ENCODE peak calls at places on chromosomes 7 and 10, in four cellular contexts. A is fibroblast of lung, H is breast epithelium, F is GM12864. K is an unnamed sample.
A peak's percentile ranks its signal among the peaks of the same experiment; 100 is the strongest.

GRCh38 chr10:120632936-120633335 is 175.9 kb downstream of the PLPP4 start:
- DNase-seq in H (no peak), F (no peak), A (no peak), K (no peak)

GRCh38 chr7:108384721-108385483 is 71.3 kb downstream of the NRCAM start:
- DNase-seq in H (no peak), A (no peak), F (no peak), K (no peak)

GRCh38 chr7:104156842-104157277 is 51.0 kb downstream of the ORC5 start:
- DNase-seq in F (peak; percentile 2), A (peak; percentile 54), H (no peak), K (peak; percentile 12)

GRCh38 chr7:148044173-148044572 is 546.4 kb upstream of the C7orf33 start:
- DNase-seq in F (no peak), A (no peak), H (no peak), K (no peak)

GRCh38 chr7:139647812-139648616 is 124.5 kb downstream of the CLEC2L start:
- DNase-seq in F (no peak), A (peak; percentile 30), H (no peak), K (no peak)

GRCh38 chr10:46550076-46550790 is 6.2 kb downstream of the GPRIN2 start:
- DNase-seq in A (no peak), F (no peak), H (no peak), K (no peak)

GRCh38 chr10:68208424-68209042 is 23.4 kb downstream of the ATOH7 start:
- DNase-seq in F (no peak), H (no peak), A (peak; percentile 81), K (peak; percentile 23)

GRCh38 chr10:126147866-126148578 is 240.3 kb downstream of the ADAM12 start:
- DNase-seq in H (no peak), F (no peak), A (peak; percentile 50), K (peak; percentile 63)

GRCh38 chr10:35416628-35417625 is 80.6 kb downstream of the CCNY start:
- DNase-seq in A (no peak), F (no peak), H (no peak), K (no peak)

DNA sequence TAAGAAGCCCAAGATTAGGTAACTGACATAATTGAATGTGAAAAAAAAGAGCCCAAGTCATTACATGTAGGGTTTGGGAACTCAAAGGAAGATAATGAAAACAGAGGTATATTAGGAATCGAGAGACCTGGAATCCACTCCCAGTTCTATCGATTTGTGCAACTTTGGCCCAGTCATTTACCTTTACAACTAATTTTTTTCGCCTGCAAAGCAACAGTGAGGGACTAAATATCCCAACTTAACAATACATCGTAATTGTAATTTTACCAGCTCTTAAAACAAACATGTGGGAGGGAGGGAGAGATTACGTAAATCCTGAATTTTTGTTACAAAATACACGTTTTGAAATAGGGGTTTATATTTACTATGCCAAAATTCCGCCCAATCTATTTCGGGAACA is 1.4 kb downstream of the MINDY3 start:
- DNase-seq in F (no peak), A (no peak), H (no peak), K (no peak)
- H3K4me3 ChIP-seq in F (peak overlapping the region; percentile 91), A (peak overlapping the region; percentile 77), H (peak overlapping the region; percentile 91), K (no peak overlapping the region)

GRCh38 chr10:52314822-52315552 is 906 bp downstream of the DKK1 start:
- DNase-seq in F (no peak), H (no peak), A (peak; percentile 42), K (no peak)

GRCh38 chr10:52318136-52318810 is 4.2 kb downstream of the DKK1 start:
- DNase-seq in H (no peak), F (no peak), A (peak; percentile 45), K (no peak)

GRCh38 chr10:52316005-52316404 is 1.9 kb downstream of the DKK1 start:
- DNase-seq in H (no peak), F (no peak), A (peak; percentile 20), K (no peak)

GRCh38 chr10:52314007-52314821 is at the start of gene DKK1:
- DNase-seq in F (no peak), H (peak; percentile 21), A (peak; percentile 79), K (peak; percentile 49)

GRCh38 chr10:52316500-52316899 is 2.4 kb downstream of the DKK1 start:
- DNase-seq in H (no peak), A (no peak), F (no peak), K (no peak)
- H3K4me3 ChIP-seq in H (peak overlapping the region; percentile 54), A (peak overlapping the region; percentile 10), F (no peak overlapping the region), K (no peak overlapping the region)

DNA sequence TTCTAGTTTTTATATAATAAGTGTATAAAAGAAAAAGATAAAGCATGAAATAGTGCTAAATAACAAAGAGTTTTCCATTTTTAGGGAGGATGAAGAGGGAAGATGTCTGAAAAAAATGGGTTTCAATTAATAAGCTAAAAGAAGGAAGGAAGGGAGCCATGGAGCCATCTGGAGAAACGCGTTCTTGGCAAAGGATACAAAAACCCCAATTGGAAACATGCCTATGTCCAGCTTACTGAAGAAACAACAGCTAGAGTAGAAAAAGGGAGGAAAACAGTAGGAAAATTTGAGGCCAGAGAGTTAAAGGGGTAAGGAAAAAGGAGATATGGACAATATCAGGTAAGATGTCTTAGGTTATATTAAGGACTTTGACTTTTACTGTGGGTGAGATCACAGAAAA is 416.2 kb upstream of the GHITM start:
- DNase-seq in H (no peak), A (no peak), F (no peak), K (no peak)
- H3K4me3 ChIP-seq in H (no peak overlapping the region), A (no peak overlapping the region), F (no peak overlapping the region), K (no peak overlapping the region)

DNA sequence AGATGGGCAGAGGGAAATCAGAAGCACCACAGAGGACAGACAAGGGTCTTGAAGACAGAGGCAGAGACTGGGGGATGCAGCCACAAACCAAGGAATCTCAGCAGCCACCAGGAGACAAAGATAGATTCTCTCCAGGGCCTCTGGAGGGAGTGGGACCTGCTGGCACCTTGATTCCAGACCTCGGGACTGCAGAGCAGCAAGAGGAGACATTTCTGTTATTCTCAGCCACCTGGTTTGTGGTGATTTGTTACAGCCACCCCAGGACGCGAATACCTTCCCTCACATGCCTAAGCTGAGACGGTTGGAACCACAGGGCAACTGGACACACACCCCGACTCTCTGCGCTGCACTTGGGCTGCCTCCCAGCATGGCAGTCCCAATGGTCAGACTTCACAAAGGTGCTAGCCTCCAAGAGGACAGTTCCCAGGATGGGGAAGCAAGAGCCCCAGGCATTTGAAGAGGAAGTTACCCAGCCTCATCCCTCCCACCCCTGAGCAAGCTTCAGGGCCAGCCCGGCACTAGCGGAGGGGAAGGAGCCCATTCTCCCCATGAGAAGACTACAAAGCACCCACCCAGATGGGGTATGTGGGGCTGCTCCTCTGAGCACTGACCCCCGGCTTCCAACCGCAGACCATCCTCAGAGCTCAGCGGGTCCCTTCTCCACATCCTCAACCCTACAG is 104.6 kb upstream of the INSIG1 start:
- DNase-seq in A (no peak), F (no peak), H (no peak), K (no peak)
- H3K4me3 ChIP-seq in A (no peak overlapping the region), F (no peak overlapping the region), H (no peak overlapping the region), K (no peak overlapping the region)

GRCh38 chr10:70396140-70396539 is 7.8 kb upstream of the EIF4EBP2 start:
- DNase-seq in F (no peak), A (no peak), H (no peak), K (no peak)
- H3K4me3 ChIP-seq in F (no peak overlapping the region), A (no peak overlapping the region), H (no peak overlapping the region), K (no peak overlapping the region)

GRCh38 chr7:111051832-111052231 is 39.1 kb upstream of the LRRN3 start:
- DNase-seq in A (no peak), H (no peak), F (no peak), K (no peak)
- H3K4me3 ChIP-seq in A (no peak overlapping the region), H (no peak overlapping the region), F (no peak overlapping the region), K (no peak overlapping the region)

DNA sequence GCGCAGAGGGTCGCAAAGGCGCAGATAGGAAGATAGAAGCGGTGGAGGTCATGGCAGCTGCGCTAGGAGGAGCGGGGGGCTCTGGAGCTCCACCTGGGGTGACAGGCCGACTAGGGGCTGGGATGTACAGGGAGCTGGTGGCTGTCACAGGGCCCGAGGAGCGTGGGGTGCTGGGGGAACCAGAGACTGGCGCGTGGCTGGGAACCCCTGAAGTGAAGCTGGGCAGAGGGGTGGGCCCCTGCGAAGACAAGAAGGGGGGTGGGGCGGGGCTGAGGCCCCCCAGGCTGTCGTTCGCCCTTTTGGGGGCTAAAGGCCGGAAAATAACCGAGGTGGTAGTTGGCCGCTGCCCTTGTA is 6.6 kb upstream of the MYOZ1 start:
- DNase-seq in F (no peak), A (no peak), H (no peak), K (no peak)
- H3K4me3 ChIP-seq in F (peak overlapping the region; percentile 46), A (no peak overlapping the region), H (peak overlapping the region; percentile 64), K (peak overlapping the region; percentile 63)

K was measured in kidney epithelial cell.